ENCODE peak calls at places on chromosomes 3 and 15, in four cellular contexts. C is RWPE1, W is H9, Q is keratinocyte. N is an unnamed sample.

GRCh38 chr3:160852856-160853255 is 96.8 kb downstream of the PPM1L start:
- DNase-seq in W (no peak), Q (no peak), C (no peak), N (no peak)

GRCh38 chr3:19994796-19995195 is 17.3 kb downstream of the PP2D1 start:
- DNase-seq in W (no peak), C (no peak), Q (no peak), N (no peak)

GRCh38 chr3:62529230-62529629 is 155.9 kb upstream of the FEZF2 start:
- DNase-seq in W (peak; percentile 70), Q (no peak), C (peak; percentile 13), N (peak; percentile 39)

GRCh38 chr3:14586611-14587010 is 46.5 kb upstream of the GRIP2 start:
- DNase-seq in C (no peak), W (no peak), Q (no peak), N (no peak)

GRCh38 chr15:76514292-76514691 is 177.7 kb downstream of the ISL2 start:
- DNase-seq in C (no peak), W (no peak), Q (no peak), N (no peak)

GRCh38 chr3:10939556-10939955 is 53.0 kb upstream of the SLC6A1 start:
- DNase-seq in C (no peak), Q (no peak), W (no peak), N (no peak)

GRCh38 chr3:19216669-19217337 is 68.5 kb downstream of the KCNH8 start:
- DNase-seq in W (no peak), C (no peak), Q (no peak), N (no peak)

GRCh38 chr3:112803472-112803871 is 43.2 kb downstream of the CD200R1L start:
- DNase-seq in W (no peak), Q (no peak), C (no peak), N (no peak)

GRCh38 chr3:38126121-38126892 is 10.6 kb downstream of the ACAA1 start:
- DNase-seq in W (no peak), C (no peak), Q (no peak), N (no peak)

GRCh38 chr3:139674585-139675260 is 3.0 kb downstream of the NMNAT3 start:
- DNase-seq in C (no peak), Q (no peak), W (no peak), N (no peak)

GRCh38 chr15:98909968-98910885 is 97.4 kb downstream of the PGPEP1L start:
- DNase-seq in C (no peak), W (no peak), Q (no peak), N (no peak)

GRCh38 chr3:195860456-195860855 is 47.9 kb downstream of the TNK2 start:
- DNase-seq in W (no peak), Q (no peak), C (no peak), N (no peak)

GRCh38 chr15:40782609-40783227 is 12.9 kb downstream of the C15orf62 start:
- DNase-seq in W (peak; percentile 81), Q (no peak), C (peak; percentile 74), N (peak; percentile 79)

GRCh38 chr15:64263567-64263966 is 92.4 kb downstream of the CSNK1G1 start:
- DNase-seq in C (no peak), W (no peak), Q (no peak), N (no peak)

GRCh38 chr15:35546581-35547381 is 816 bp upstream of the DPH6 start:
- DNase-seq in Q (no peak), C (peak; percentile 8), W (no peak), N (no peak)

GRCh38 chr3:123298903-123299302 is 97.2 kb downstream of the SEC22A start:
- DNase-seq in Q (no peak), C (no peak), W (no peak), N (no peak)

GRCh38 chr3:157465741-157466140 is 29.1 kb downstream of the PTX3 start:
- DNase-seq in C (no peak), W (no peak), Q (no peak), N (no peak)

GRCh38 chr15:57307527-57308193 is 68.6 kb upstream of the CGNL1 start:
- DNase-seq in Q (no peak), W (peak; percentile 9), C (no peak), N (no peak)

GRCh38 chr3:150371741-150372254 is 36.3 kb upstream of the TSC22D2 start:
- DNase-seq in W (no peak), C (peak; percentile 78), Q (peak; percentile 98), N (peak; percentile 68)

GRCh38 chr15:65666257-65666656 is 44.5 kb downstream of the SLC24A1 start:
- DNase-seq in W (no peak), C (no peak), Q (no peak), N (no peak)

GRCh38 chr3:60633644-60634043 is 617.6 kb downstream of the FHIT start:
- DNase-seq in W (no peak), Q (no peak), C (no peak), N (no peak)

GRCh38 chr3:108804437-108804836 is 18.1 kb upstream of the TRAT1 start:
- DNase-seq in C (no peak), W (no peak), Q (no peak), N (no peak)

GRCh38 chr15:100688549-100689120 is 86.2 kb downstream of the ASB7 start:
- DNase-seq in Q (no peak), C (no peak), W (peak; percentile 12), N (no peak)

GRCh38 chr3:62229201-62229600 is 144.1 kb downstream of the FEZF2 start:
- DNase-seq in C (no peak), Q (no peak), W (no peak), N (no peak)

GRCh38 chr3:136334209-136334608 is 84.1 kb downstream of the PCCB start:
- DNase-seq in Q (no peak), C (no peak), W (no peak), N (no peak)

GRCh38 chr3:124372784-124373183 is 357.5 kb upstream of the UMPS start:
- DNase-seq in W (peak; percentile 65), C (no peak), Q (no peak), N (no peak)

GRCh38 chr3:143402602-143403001 is 283.0 kb downstream of the CHST2 start:
- DNase-seq in W (no peak), Q (no peak), C (no peak), N (no peak)

GRCh38 chr3:189673535-189673934 is 42.3 kb downstream of the TP63 start:
- DNase-seq in W (no peak), C (no peak), Q (no peak), N (no peak)

GRCh38 chr15:54273928-54274327 is 295.7 kb downstream of the UNC13C start:
- DNase-seq in W (no peak), C (no peak), Q (no peak), N (no peak)

GRCh38 chr3:152222327-152222726 is 46.4 kb upstream of the MBNL1 start:
- DNase-seq in Q (no peak), C (peak; percentile 44), W (no peak), N (no peak)

GRCh38 chr3:179452872-179453271 is 1.6 kb upstream of the GNB4 start:
- DNase-seq in C (no peak), Q (no peak), W (no peak), N (no peak)

GRCh38 chr3:172343979-172344378 is 104.3 kb downstream of the GHSR start:
- DNase-seq in W (no peak), Q (no peak), C (no peak), N (no peak)

GRCh38 chr3:126770096-126770495 is 66.1 kb downstream of the CHCHD6 start:
- DNase-seq in W (no peak), C (no peak), Q (no peak), N (no peak)

GRCh38 chr3:126768903-126769302 is 64.9 kb downstream of the CHCHD6 start:
- DNase-seq in Q (no peak), W (no peak), C (no peak), N (no peak)

GRCh38 chr3:126773167-126773566 is 69.1 kb downstream of the CHCHD6 start:
- DNase-seq in W (no peak), C (no peak), Q (no peak), N (no peak)

GRCh38 chr3:126777366-126777765 is 73.3 kb downstream of the CHCHD6 start:
- DNase-seq in W (no peak), Q (no peak), C (no peak), N (no peak)

GRCh38 chr3:126773783-126774182 is 69.7 kb downstream of the CHCHD6 start:
- DNase-seq in Q (no peak), C (no peak), W (no peak), N (no peak)
- H3K27ac ChIP-seq in Q (peak overlapping the region; percentile 31), C (no peak overlapping the region), W (no peak overlapping the region), N (no peak overlapping the region)

GRCh38 chr3:159583662-159584061 is 405.0 kb upstream of the IL12A start:
- DNase-seq in W (no peak), C (no peak), Q (no peak), N (no peak)

DNA sequence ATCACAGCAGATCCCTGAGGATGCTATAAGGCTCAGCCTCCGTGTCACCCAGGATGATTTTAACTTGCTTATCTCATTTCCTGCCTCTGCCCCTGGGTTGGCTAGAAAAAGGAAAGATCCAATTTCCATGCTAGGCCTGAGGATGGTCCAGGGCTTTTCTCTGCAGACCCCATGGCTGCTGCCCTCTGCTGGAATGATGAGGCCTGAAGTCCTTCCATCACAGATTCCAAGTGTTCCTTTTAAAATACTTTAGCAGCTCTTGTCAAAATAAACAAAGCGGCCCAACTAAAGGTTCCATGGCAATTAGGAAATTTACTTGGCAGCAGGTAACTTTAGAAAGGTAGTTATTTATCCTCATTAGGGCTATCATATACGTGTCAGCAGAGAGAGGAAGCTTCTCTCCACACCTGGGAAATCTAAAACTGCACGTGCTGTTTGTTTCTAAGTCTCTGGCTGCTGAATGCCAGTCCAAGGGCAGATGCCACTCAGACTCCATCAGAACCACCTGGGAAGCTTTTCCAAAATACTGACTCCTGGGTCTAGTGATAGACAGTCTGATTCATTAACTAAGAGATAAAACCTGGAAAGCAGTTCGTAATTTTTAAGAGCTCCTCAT is 401.9 kb upstream of the IL12A start:
- DNase-seq in W (peak; percentile 73), Q (no peak), C (peak; percentile 30), N (no peak)
- TF ChIP-seq CTCF in W (peak; percentile 83), Q (peak; percentile 61), C (peak; percentile 31), N (no peak)

DNA sequence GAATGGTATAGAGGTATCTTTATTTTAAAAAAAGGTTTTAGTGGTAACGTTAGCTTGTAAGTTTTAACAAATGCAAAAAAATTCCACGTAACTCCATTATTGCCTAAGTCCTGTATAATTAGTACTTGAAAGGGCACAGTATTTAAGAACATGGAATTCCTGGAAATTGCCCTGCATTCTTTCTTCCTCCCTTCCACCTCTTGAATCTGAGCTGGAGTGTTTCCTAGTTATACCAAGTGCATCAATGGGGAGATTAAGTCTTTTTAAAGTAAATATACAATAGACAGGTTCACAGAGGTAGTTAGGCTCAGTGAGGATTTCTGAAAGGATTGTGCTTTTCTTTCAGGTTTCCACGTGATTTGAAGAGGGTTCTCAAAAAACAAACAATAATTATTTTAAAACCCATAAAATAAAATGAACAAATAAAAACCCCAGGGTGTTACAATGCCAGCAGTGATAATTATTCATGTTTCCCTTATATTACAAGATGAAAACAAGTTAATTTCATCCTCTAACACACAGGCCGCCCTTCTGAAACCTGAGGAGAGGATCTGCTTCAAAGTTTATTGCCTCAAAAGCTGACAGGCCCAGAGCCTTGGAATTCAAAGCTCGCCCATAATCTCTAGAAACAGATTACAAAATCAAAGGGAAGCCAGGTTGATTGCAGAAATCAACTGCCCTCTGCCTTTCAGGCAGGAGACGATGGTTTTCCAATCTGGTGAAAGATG is 128.8 kb upstream of the LMOD3 start:
- DNase-seq in Q (no peak), W (no peak), C (no peak), N (no peak)
- H3K27ac ChIP-seq in Q (no peak overlapping the region), W (no peak overlapping the region), C (no peak overlapping the region), N (no peak overlapping the region)

GRCh38 chr3:56785499-56785898 is 16.2 kb downstream of the ARHGEF3 start:
- DNase-seq in Q (no peak), C (no peak), W (no peak), N (no peak)

GRCh38 chr3:56787258-56787777 is 14.4 kb downstream of the ARHGEF3 start:
- DNase-seq in C (no peak), Q (no peak), W (no peak), N (no peak)

GRCh38 chr3:56787784-56788256 is 13.9 kb downstream of the ARHGEF3 start:
- DNase-seq in C (no peak), W (no peak), Q (no peak), N (no peak)

GRCh38 chr3:56790016-56790950 is 11.5 kb downstream of the ARHGEF3 start:
- DNase-seq in Q (no peak), W (no peak), C (no peak), N (no peak)

GRCh38 chr3:56788506-56788905 is 13.2 kb downstream of the ARHGEF3 start:
- DNase-seq in Q (no peak), C (no peak), W (no peak), N (no peak)
- TF ChIP-seq CTCF in Q (no peak), C (no peak), W (no peak), N (no peak)

N was measured in lung.